ENCODE peak calls at places on chromosomes 7 and 10, in nine cellular contexts. G is neural progenitor cell; I is WERI-Rb-1; V is K562; X is CD8-positive, alpha-beta T cell; Z is lower lobe of right lung; Q is transverse colon; A is brain microvascular endothelial cell; W is stomach. E is an unnamed sample.

GRCh38 chr7:77995717-77996116 is 197.1 kb downstream of the PHTF2 start:
- DNase-seq in Q (no peak), X (no peak), I (no peak), W (no peak), Z (no peak), V (peak), A (no peak), G (peak), E (no peak)

GRCh38 chr10:91120348-91120747 is 100.1 kb upstream of the PCGF5 start:
- DNase-seq in W (no peak), X (no peak), A (no peak), G (no peak), Z (no peak), Q (no peak), V (no peak), I (no peak), E (no peak)

GRCh38 chr10:72081772-72082590 is 6.4 kb downstream of the SPOCK2 start:
- DNase-seq in G (no peak), W (peak), V (no peak), Z (peak), Q (peak), A (no peak), I (no peak), X (no peak), E (no peak)

GRCh38 chr10:59273453-59273852 is 88.9 kb downstream of the FAM13C start:
- DNase-seq in I (no peak), W (no peak), X (no peak), V (no peak), A (peak), Z (no peak), G (no peak), Q (no peak), E (no peak)

GRCh38 chr7:108643136-108643535 is 73.5 kb downstream of the DNAJB9 start:
- DNase-seq in W (no peak), V (no peak), G (no peak), Z (no peak), X (no peak), Q (no peak), I (no peak), A (no peak), E (no peak)

GRCh38 chr7:99739699-99740572 is 4.9 kb upstream of the CYP3A7 start:
- DNase-seq in G (no peak), I (no peak), A (no peak), V (no peak), X (no peak), Q (no peak), W (no peak), Z (no peak), E (no peak)

GRCh38 chr10:6401066-6401465 is 179.0 kb downstream of the PRKCQ start:
- DNase-seq in X (no peak), Z (no peak), I (no peak), Q (no peak), V (no peak), G (no peak), A (no peak), W (no peak), E (no peak)

GRCh38 chr10:52658112-52658511 is 114.5 kb downstream of the MBL2 start:
- DNase-seq in Z (no peak), V (no peak), G (no peak), Q (no peak), X (no peak), W (no peak), I (no peak), A (no peak), E (no peak)

GRCh38 chr7:102064361-102065025 is 222.2 kb upstream of the SH2B2 start:
- DNase-seq in W (no peak), G (no peak), A (no peak), V (peak), Z (peak), Q (peak), I (no peak), X (no peak), E (no peak)

GRCh38 chr10:74825033-74825370 is 1.4 kb upstream of the KAT6B start:
- DNase-seq in W (peak), X (no peak), I (peak), A (no peak), Z (peak), Q (peak), G (peak), V (no peak), E (peak)

GRCh38 chr7:3234051-3234450 is 67.0 kb upstream of the SDK1 start:
- DNase-seq in X (no peak), Q (no peak), V (no peak), Z (no peak), A (no peak), W (no peak), G (no peak), I (no peak), E (no peak)

GRCh38 chr7:100673302-100673941 is at the start of gene GNB2:
- DNase-seq in G (peak), Z (peak), I (peak), X (peak), Q (peak), W (peak), A (peak), V (peak), E (peak)

GRCh38 chr10:58335306-58336005 is 650 bp downstream of the UBE2D1 start:
- DNase-seq in Q (peak), W (peak), G (peak), V (peak), Z (peak), A (peak), X (no peak), I (peak), E (peak)

GRCh38 chr10:72037811-72038210 is 50.5 kb downstream of the SPOCK2 start:
- DNase-seq in Z (no peak), W (no peak), A (no peak), V (no peak), X (no peak), Q (no peak), G (no peak), I (no peak), E (no peak)

GRCh38 chr7:139252451-139252850 is 21.4 kb downstream of the UBN2 start:
- DNase-seq in W (no peak), V (no peak), Z (no peak), I (no peak), X (no peak), A (peak), Q (no peak), G (no peak), E (no peak)

GRCh38 chr7:114622189-114622588 is 207.6 kb downstream of the FOXP2 start:
- DNase-seq in I (no peak), Q (no peak), G (no peak), Z (no peak), V (no peak), W (no peak), A (no peak), X (no peak), E (no peak)

GRCh38 chr10:133253313-133253955 is 15.8 kb downstream of the VENTX start:
- DNase-seq in G (no peak), W (no peak), Z (no peak), I (no peak), V (no peak), X (no peak), A (no peak), Q (no peak), E (no peak)

GRCh38 chr10:116674901-116675423 is 54.2 kb downstream of the PNLIPRP2 start:
- DNase-seq in V (no peak), Q (no peak), A (no peak), X (no peak), Z (no peak), W (no peak), G (no peak), I (no peak), E (no peak)

GRCh38 chr10:104899779-104900178 is 258.7 kb downstream of the SORCS3 start:
- DNase-seq in A (no peak), V (no peak), X (no peak), Q (no peak), Z (no peak), I (no peak), G (no peak), W (no peak), E (no peak)

GRCh38 chr7:91264924-91265681 is 870 bp downstream of the FZD1 start:
- DNase-seq in Q (peak), V (no peak), G (peak), Z (peak), I (peak), W (peak), X (no peak), A (no peak), E (no peak)

GRCh38 chr7:44461387-44461786 is 29.1 kb downstream of the NUDCD3 start:
- DNase-seq in I (no peak), W (no peak), A (peak), G (no peak), Z (no peak), Q (no peak), V (no peak), X (peak), E (no peak)

GRCh38 chr10:22913474-22914092 is 14.3 kb upstream of the ARMC3 start:
- DNase-seq in W (no peak), G (no peak), X (no peak), I (no peak), A (no peak), V (no peak), Z (no peak), Q (no peak), E (no peak)

GRCh38 chr10:92914478-92915066 is 66.3 kb downstream of the EXOC6 start:
- DNase-seq in Z (no peak), A (peak), V (peak), X (peak), Q (peak), G (peak), W (peak), I (peak), E (no peak)

GRCh38 chr7:77338260-77338659 is 77.9 kb downstream of the GSAP start:
- DNase-seq in X (no peak), W (no peak), Z (no peak), I (no peak), A (no peak), V (no peak), G (no peak), Q (no peak), E (no peak)

GRCh38 chr10:44422631-44423030 is 37.7 kb upstream of the CXCL12 start:
- DNase-seq in W (no peak), Z (no peak), I (no peak), G (no peak), A (no peak), V (no peak), X (no peak), Q (no peak), E (no peak)

GRCh38 chr7:143216151-143216550 is 5.7 kb upstream of the TAS2R40 start:
- DNase-seq in I (no peak), Q (no peak), V (no peak), W (no peak), A (peak), Z (no peak), X (no peak), G (no peak), E (no peak)

GRCh38 chr10:34046651-34047050 is 712.2 kb upstream of the NRP1 start:
- DNase-seq in V (no peak), G (no peak), W (no peak), Q (no peak), I (peak), Z (no peak), A (no peak), X (no peak), E (no peak)

GRCh38 chr10:43871004-43871439 is 222.3 kb upstream of the ZNF32 start:
- DNase-seq in A (no peak), X (no peak), G (no peak), I (no peak), Z (no peak), W (no peak), V (no peak), Q (no peak), E (no peak)

GRCh38 chr7:24882989-24883631 is 96.9 kb downstream of the OSBPL3 start:
- DNase-seq in Z (no peak), A (peak), X (no peak), I (no peak), Q (no peak), G (no peak), W (no peak), V (no peak), E (no peak)

GRCh38 chr7:142645777-142646176 is 103.5 kb upstream of the PRSS1 start:
- DNase-seq in X (no peak), W (no peak), G (peak), Q (no peak), I (peak), Z (no peak), V (no peak), A (no peak), E (no peak)

GRCh38 chr7:155213955-155214327 is 83.7 kb upstream of the INSIG1 start:
- DNase-seq in A (no peak), V (peak), W (no peak), Q (no peak), X (no peak), G (no peak), I (no peak), Z (no peak), E (no peak)

GRCh38 chr10:130202984-130203617 is 66.9 kb downstream of the GLRX3 start:
- DNase-seq in Q (no peak), G (no peak), V (no peak), A (no peak), X (no peak), I (no peak), Z (no peak), W (no peak), E (no peak)

GRCh38 chr7:23471090-23471859 is 984 bp upstream of the IGF2BP3 start:
- DNase-seq in G (peak), Z (no peak), A (peak), W (no peak), V (peak), X (no peak), I (peak), Q (peak), E (no peak)

GRCh38 chr7:95229301-95229700 is 95.0 kb downstream of the PON1 start:
- DNase-seq in I (no peak), W (no peak), Z (no peak), Q (no peak), V (no peak), A (peak), X (no peak), G (no peak), E (no peak)

GRCh38 chr10:12609435-12609834 is 260.1 kb downstream of the CAMK1D start:
- DNase-seq in Z (no peak), Q (no peak), W (no peak), V (no peak), X (no peak), G (no peak), I (no peak), A (no peak), E (no peak)

DNA sequence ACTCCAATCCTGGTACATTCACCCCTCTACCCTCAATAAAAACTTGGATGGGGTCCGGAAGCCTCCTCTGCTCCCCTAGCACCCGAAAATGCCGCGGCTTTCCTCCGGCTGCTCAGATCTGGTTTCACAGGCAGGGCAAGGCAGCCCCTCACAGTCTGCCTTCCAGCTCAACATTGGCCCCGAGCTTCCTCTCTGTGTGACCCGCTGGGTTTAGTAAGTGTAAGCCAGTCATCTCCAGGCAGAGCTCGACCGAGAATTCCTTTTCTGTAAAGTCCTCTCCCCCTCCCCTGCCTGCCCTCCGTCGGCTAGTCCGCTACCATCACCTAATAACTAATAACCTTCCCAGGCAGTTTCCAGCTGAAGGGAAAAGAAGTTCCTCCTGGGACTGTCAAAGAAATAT is 3.4 kb downstream of the INHBA start:
- DNase-seq in G (peak), X (no peak), V (no peak), A (no peak), W (no peak), Q (no peak), Z (peak), I (no peak), E (no peak)
- H3K27ac ChIP-seq in G (no peak), X (no peak), V (no peak), A (peak), W (no peak), Q (peak), Z (peak), I (no peak), E (peak)

GRCh38 chr7:111958431-111958830 is 247.8 kb downstream of the DOCK4 start:
- DNase-seq in G (no peak), Q (no peak), X (no peak), Z (no peak), W (no peak), V (no peak), I (no peak), A (no peak), E (no peak)

GRCh38 chr7:111953611-111954010 is 252.6 kb downstream of the DOCK4 start:
- DNase-seq in I (no peak), G (peak), X (no peak), W (no peak), V (no peak), Q (no peak), A (no peak), Z (no peak), E (no peak)

GRCh38 chr7:111954056-111954455 is 252.1 kb downstream of the DOCK4 start:
- DNase-seq in G (no peak), X (no peak), Q (no peak), W (no peak), I (no peak), V (no peak), Z (no peak), A (no peak), E (no peak)

GRCh38 chr7:111951027-111951426 is 255.2 kb downstream of the DOCK4 start:
- DNase-seq in W (no peak), V (no peak), Z (no peak), G (no peak), Q (no peak), X (no peak), A (no peak), I (no peak), E (no peak)

GRCh38 chr7:111954474-111955311 is 251.5 kb downstream of the DOCK4 start:
- DNase-seq in I (no peak), W (no peak), Z (no peak), X (no peak), G (peak), Q (no peak), V (peak), A (no peak), E (no peak)
- H3K27ac ChIP-seq in I (no peak), W (no peak), Z (peak), X (no peak), G (no peak), Q (no peak), V (no peak), A (no peak), E (peak)

GRCh38 chr7:46317256-46317655 is 396.2 kb upstream of the IGFBP3 start:
- DNase-seq in X (no peak), G (no peak), Q (no peak), I (no peak), W (no peak), A (peak), V (no peak), Z (no peak), E (no peak)
- H3K27ac ChIP-seq in X (no peak), G (no peak), Q (no peak), I (no peak), W (no peak), A (peak), V (no peak), Z (no peak), E (no peak)

GRCh38 chr10:121503587-121504051 is 94.6 kb downstream of the FGFR2 start:
- DNase-seq in X (no peak), G (no peak), A (no peak), Q (no peak), V (no peak), I (no peak), W (no peak), Z (no peak), E (no peak)
- H3K27ac ChIP-seq in X (no peak), G (no peak), A (no peak), Q (no peak), V (no peak), I (no peak), W (no peak), Z (no peak), E (no peak)

DNA sequence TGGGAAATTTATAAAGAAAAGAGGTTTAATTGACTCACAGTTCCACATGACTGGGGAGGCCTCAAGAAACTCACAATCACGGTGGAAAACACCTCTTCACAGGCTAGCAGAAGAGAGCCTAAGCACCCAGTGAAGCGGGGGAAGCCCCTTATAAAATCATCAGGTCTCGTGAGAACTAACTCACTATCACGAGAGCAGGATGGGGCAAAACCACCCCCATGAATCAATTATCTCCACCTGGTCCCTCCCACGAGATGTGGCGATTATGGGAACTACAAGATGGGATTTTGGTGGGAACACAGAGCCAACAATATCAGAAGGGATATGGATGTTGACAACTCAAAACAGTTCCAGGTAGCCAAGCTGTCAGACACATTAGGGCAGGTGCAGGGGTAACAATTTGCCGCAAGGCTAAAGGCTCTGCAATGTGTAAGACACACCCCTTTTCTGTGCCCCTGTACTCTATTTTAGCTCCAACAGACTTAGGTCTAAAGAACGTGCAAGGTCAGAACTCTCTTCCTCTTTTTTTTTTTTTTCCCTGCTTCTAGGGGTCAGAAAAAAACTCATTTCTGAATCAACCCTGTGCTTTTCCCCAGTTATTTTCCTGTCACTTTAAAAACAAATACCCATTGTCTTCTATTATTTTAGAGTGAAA is 30.7 kb upstream of the RBM20 start:
- DNase-seq in A (no peak), Z (no peak), V (no peak), G (no peak), I (no peak), X (no peak), Q (no peak), W (no peak), E (no peak)
- H3K27ac ChIP-seq in A (no peak), Z (no peak), V (no peak), G (no peak), I (no peak), X (no peak), Q (no peak), W (no peak), E (no peak)

GRCh38 chr10:3749597-3750351 is 35.2 kb downstream of the KLF6 start:
- DNase-seq in G (no peak), X (no peak), I (peak), Q (no peak), A (peak), Z (no peak), W (no peak), V (no peak), E (no peak)
- H3K27ac ChIP-seq in G (no peak), X (no peak), I (no peak), Q (peak), A (peak), Z (peak), W (peak), V (no peak), E (peak)

GRCh38 chr10:101244321-101245050 is 15.2 kb upstream of the LBX1 start:
- DNase-seq in X (no peak), A (no peak), I (no peak), G (no peak), V (no peak), W (no peak), Z (no peak), Q (no peak), E (no peak)
- H3K27ac ChIP-seq in X (no peak), A (no peak), I (no peak), G (no peak), V (no peak), W (no peak), Z (no peak), Q (no peak), E (no peak)

DNA sequence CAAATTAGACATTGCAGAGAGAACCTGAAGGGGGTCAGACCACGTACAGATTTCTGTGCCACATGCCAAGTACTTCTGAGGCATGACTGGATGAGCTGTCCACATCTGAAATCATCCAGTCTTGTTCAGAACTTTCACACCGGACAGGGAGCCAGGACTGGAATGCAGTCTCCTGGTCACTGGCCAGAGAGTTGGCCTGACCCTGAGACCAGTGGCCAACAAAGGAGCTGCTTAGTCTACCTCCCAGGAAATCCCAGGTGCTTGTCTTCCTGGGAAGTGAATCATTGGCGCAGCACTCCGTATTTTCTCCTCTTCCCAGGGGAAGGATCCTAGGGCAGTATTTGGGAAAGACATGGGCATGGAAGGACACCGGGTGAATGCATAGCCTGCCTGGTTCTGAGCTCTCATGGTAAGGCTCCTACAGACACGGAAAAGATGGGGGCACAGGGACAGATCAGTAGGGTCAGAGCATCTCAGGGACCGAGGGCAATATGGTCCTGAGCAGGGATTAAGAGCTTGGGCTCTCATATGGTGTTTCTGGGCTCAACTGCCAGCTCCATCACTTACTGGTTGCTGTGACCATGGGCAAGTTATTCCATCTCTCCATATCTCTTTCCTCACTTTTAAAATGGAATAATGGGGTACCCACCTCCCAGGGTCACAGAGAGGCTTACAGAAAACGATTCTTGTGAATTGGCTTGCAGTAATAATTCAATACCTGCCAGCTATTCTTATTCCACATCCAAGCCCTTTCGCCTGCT is 1.3 kb upstream of the SCD start:
- DNase-seq in V (no peak), A (peak), Q (no peak), W (no peak), Z (no peak), X (no peak), I (peak), G (peak), E (no peak)
- H3K27ac ChIP-seq in V (peak), A (no peak), Q (no peak), W (no peak), Z (peak), X (no peak), I (peak), G (peak), E (no peak)

GRCh38 chr7:47540053-47540386 is 41.9 kb downstream of the TNS3 start:
- DNase-seq in I (no peak), X (no peak), G (no peak), W (no peak), A (no peak), Q (no peak), Z (no peak), V (no peak), E (no peak)
- H3K27ac ChIP-seq in I (no peak), X (no peak), G (no peak), W (peak), A (peak), Q (peak), Z (no peak), V (no peak), E (peak)